ENCODE peak calls at places on chromosomes 1 and 21, in five cellular contexts. J is endothelial cell of umbilical vein; V is IMR-90; U is A549; D is naive thymus-derived CD4-positive, alpha-beta T cell. Z is an unnamed sample. For H3K4me1, the result is how much of the 10 kb centered on the place peaks cover.

GRCh38 chr1:201383647-201384405 is 6.3 kb upstream of the TNNT2 start:
- DNase-seq in J (no peak), V (peak), U (peak), D (no peak), Z (no peak)

GRCh38 chr1:172561252-172561651 is 28.3 kb downstream of the SUCO start:
- DNase-seq in J (no peak), V (peak), U (no peak), D (no peak), Z (no peak)

GRCh38 chr1:20194770-20195463 is 8.6 kb upstream of the PLA2G2C start:
- DNase-seq in J (peak), V (peak), U (peak), D (peak), Z (no peak)

GRCh38 chr21:37837381-37837780 is 78.9 kb downstream of the KCNJ6 start:
- DNase-seq in J (no peak), V (no peak), U (no peak), D (no peak), Z (no peak)

GRCh38 chr1:182249201-182249676 is 142.4 kb downstream of the GLUL start:
- DNase-seq in J (no peak), V (no peak), U (no peak), D (no peak), Z (no peak)

GRCh38 chr1:11525151-11525505 is 46.2 kb downstream of the DISP3 start:
- DNase-seq in J (no peak), V (no peak), U (no peak), D (no peak), Z (no peak)

GRCh38 chr1:48077860-48078259 is 80.7 kb upstream of the TRABD2B start:
- DNase-seq in J (no peak), V (no peak), U (no peak), D (no peak), Z (no peak)

GRCh38 chr1:235588916-235589515 is 60.6 kb downstream of the GNG4 start:
- DNase-seq in J (no peak), V (peak), U (peak), D (no peak), Z (no peak)

GRCh38 chr1:228059536-228060457 is 22.7 kb upstream of the ARF1 start:
- DNase-seq in J (peak), V (no peak), U (peak), D (peak), Z (no peak)

GRCh38 chr1:228058981-228059535 is 23.4 kb upstream of the ARF1 start:
- DNase-seq in J (no peak), V (no peak), U (no peak), D (peak), Z (no peak)

GRCh38 chr1:228061411-228062084 is 21.0 kb upstream of the ARF1 start:
- DNase-seq in J (no peak), V (no peak), U (no peak), D (no peak), Z (no peak)

GRCh38 chr1:228060458-228061190 is 21.9 kb upstream of the ARF1 start:
- DNase-seq in J (no peak), V (no peak), U (peak), D (no peak), Z (no peak)

DNA sequence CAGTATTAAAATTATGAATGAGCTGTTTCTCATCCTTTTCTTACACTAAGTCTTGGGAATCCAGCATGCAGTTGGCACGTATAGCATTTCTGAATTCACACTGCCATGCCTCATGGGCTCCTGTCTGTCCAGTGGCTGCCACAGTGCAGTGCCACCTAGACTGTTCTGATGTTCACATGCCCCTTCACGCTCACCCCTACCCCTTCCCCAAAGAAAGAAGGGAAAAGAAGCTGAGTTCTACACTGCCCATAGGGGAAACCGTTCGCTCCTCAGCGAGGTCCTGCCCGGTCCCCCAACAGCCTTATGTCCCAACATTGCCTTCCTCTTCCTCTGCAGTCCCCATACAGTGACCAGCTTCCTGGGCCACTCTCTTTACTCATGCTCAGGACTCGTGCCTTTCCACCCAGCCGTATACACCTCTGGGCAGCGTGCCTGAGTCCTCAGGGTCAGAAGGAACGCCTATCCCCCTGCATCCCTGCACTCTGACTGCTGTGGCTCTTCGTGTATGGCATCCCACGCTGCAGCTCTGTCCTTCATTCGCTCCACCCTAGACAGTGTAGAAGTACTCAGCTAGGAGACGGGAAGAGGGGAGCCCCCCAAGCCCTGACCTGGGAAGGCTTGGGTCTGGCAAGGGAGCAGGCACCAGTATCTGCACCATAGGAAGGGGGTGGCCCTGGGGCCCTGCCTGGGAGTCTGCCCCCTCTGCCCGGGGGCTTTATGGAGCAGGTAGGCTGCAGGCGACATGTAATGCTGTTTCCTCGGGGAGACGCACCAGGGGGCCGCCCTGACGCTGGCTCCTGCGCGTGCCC is 24.1 kb upstream of the ARF1 start:
- DNase-seq in J (no peak), V (no peak), U (no peak), D (no peak), Z (no peak)
- H3K4me3 ChIP-seq in J (no peak), V (no peak), U (no peak), D (peak), Z (peak)

DNA sequence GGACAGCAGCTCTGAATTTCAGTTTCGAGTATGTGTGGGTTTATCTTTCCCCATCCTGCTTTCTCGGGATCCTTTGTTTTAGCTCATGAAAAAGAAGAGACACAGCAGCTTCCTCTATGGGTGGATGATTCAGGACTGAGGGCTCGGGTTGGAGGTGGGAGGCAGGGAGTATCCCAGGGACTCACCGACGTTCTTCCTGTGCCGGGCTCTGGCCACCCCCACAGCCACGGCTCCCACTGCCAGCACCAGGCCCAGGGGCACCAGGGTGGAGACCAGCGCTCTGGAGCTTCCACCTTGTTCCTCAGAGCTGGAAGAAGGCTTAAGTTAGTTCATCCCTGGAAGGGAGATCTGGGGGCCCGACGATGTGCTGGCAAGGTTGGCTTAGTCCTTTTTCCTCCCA is 10.5 kb upstream of the FCMR start:
- DNase-seq in J (no peak), V (no peak), U (no peak), D (no peak), Z (no peak)
- H3K4me1 ChIP-seq in J (under half), V (under half), U (under half), D (under half), Z (under half)

GRCh38 chr1:118992868-118993711 is 4.9 kb upstream of the TBX15 start:
- DNase-seq in J (no peak), V (no peak), U (no peak), D (no peak), Z (no peak)
- H3K4me3 ChIP-seq in J (no peak), V (no peak), U (no peak), D (no peak), Z (no peak)

GRCh38 chr21:35256468-35256988 is 207.4 kb upstream of the RUNX1 start:
- DNase-seq in J (peak), V (peak), U (peak), D (no peak), Z (no peak)
- H3K4me1 ChIP-seq in J (under half), V (under half), U (under half), D (under half), Z (half or more)

DNA sequence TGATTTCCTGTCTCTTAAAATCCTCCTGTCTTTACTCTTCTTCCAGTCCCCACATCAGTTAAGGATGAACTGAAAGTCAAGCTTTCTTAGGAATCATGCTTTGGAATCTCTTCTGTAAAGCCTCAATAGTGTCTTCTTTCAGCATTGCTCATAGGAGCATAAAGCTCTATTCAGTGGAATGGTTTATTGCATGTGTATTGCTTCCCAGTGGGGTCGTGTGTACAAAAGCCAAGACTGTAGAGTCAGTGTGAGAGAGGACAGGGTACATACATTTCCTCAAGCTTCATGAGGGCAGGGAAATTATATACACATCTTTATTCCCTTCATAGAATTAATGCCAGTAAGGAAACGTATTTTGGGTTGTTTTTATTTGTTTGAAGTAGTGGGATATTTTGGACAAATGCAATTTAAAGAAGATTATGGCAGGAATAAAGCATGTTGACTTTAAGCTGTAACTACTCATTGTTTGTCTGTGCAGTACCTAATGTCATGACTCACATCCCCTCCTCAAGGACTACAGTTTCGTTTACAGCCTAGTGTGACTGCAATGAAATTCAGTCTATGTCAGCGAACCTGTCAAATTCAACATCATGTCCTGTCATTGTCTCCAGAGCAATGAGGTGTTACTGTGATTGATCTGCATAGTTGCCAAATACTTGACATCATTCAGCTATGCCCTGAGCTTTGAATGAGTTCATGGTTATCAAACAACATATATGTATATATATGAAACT is 2164.2 kb downstream of the NCAM2 start:
- DNase-seq in J (peak), V (no peak), U (no peak), D (no peak), Z (no peak)
- H3K4me3 ChIP-seq in J (no peak), V (no peak), U (no peak), D (no peak), Z (no peak)

GRCh38 chr1:38929054-38929453 is 12.6 kb downstream of the RHBDL2 start:
- DNase-seq in J (no peak), V (no peak), U (no peak), D (no peak), Z (no peak)

GRCh38 chr1:38929476-38929875 is 12.2 kb downstream of the RHBDL2 start:
- DNase-seq in J (no peak), V (no peak), U (no peak), D (no peak), Z (no peak)

GRCh38 chr1:38925381-38925780 is 16.2 kb downstream of the RHBDL2 start:
- DNase-seq in J (no peak), V (no peak), U (no peak), D (no peak), Z (no peak)

GRCh38 chr1:38923607-38924006 is 18.0 kb downstream of the RHBDL2 start:
- DNase-seq in J (no peak), V (no peak), U (no peak), D (no peak), Z (no peak)

DNA sequence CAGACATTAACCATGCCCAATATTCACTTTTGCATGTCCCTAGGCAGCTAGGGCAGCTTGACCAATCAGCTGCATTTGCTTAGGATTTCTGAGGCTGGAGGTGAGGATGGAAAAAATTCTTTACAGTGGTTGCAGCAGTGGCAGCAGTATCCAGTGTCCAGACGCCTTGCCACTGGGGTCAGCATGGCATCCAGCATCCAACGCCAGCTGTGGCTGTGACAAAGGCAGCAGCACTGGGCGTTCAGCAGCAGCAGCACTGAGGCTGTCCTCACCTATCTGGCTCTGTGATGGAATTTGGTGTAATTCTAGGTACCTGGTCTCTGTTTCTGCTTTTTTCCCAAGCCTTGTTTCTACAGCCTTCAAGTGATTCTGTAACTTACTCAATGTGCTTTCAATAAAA is 15.5 kb downstream of the RHBDL2 start:
- DNase-seq in J (no peak), V (no peak), U (no peak), D (no peak), Z (no peak)
- H3K4me1 ChIP-seq in J (under half), V (under half), U (under half), D (under half), Z (under half)

DNA sequence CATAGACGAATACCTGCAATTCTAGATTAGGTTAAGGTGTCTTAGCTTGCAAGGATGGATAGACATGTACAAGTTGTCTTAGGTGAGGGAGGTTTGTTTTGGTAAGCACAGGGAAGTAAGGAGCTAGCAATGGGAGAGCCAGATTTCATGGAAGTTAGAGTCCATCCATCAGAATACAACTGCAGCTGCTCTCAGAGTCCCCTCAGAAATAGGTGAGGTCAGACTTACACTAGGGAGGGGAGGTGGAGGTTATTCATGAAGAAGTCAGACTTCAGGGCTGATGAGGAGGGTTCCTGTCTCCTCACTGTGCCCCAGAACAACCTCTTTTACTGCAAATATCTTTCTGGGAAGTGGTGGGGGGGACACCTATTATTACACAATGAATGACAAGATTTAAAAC is 85.3 kb downstream of the KCTD3 start:
- DNase-seq in J (no peak), V (no peak), U (no peak), D (no peak), Z (no peak)
- H3K4me3 ChIP-seq in J (no peak), V (no peak), U (no peak), D (no peak), Z (no peak)

GRCh38 chr21:43597052-43597451 is 62.2 kb downstream of the HSF2BP start:
- DNase-seq in J (no peak), V (peak), U (peak), D (no peak), Z (no peak)

GRCh38 chr21:43598416-43599120 is 60.7 kb downstream of the HSF2BP start:
- DNase-seq in J (no peak), V (peak), U (no peak), D (no peak), Z (no peak)

GRCh38 chr21:43596616-43597015 is 62.7 kb downstream of the HSF2BP start:
- DNase-seq in J (no peak), V (no peak), U (no peak), D (no peak), Z (no peak)

GRCh38 chr21:43599728-43600127 is 59.6 kb downstream of the HSF2BP start:
- DNase-seq in J (no peak), V (no peak), U (no peak), D (no peak), Z (no peak)

GRCh38 chr21:43597845-43598244 is 61.4 kb downstream of the HSF2BP start:
- DNase-seq in J (no peak), V (no peak), U (no peak), D (no peak), Z (no peak)
- H3K4me1 ChIP-seq in J (under half), V (under half), U (half or more), D (under half), Z (under half)

Z was measured in esophagus squamous epithelium.